ENCODE peak calls at places on chromosomes 2 and 18, in four cellular contexts. Z, P, V and R are unnamed samples.

GRCh38 chr2:100755441-100755840 is 64.5 kb upstream of the NPAS2 start:
- DNase-seq in Z (no peak), P (no peak), V (no peak), R (no peak)

GRCh38 chr2:127670957-127671290 is 4.4 kb downstream of the LIMS2 start:
- DNase-seq in Z (no peak), P (no peak), V (no peak), R (no peak)

GRCh38 chr18:36089001-36089400 is 21.6 kb upstream of the RPRD1A start:
- DNase-seq in Z (no peak), P (no peak), V (no peak), R (no peak)

GRCh38 chr2:41711736-41712135 is 336.1 kb upstream of the PKDCC start:
- DNase-seq in Z (no peak), P (no peak), V (no peak), R (no peak)

GRCh38 chr2:136032192-136032591 is 46.8 kb upstream of the DARS1 start:
- DNase-seq in Z (no peak), P (no peak), V (no peak), R (no peak)

GRCh38 chr2:75309596-75310290 is 110.4 kb upstream of the TACR1 start:
- DNase-seq in Z (peak), P (peak), V (no peak), R (peak)

GRCh38 chr2:65018141-65018582 is 29.0 kb downstream of the SLC1A4 start:
- DNase-seq in Z (no peak), P (no peak), V (no peak), R (no peak)

GRCh38 chr2:237932731-237933131 is 34.1 kb upstream of the UBE2F start:
- DNase-seq in Z (no peak), P (peak), V (no peak), R (peak)

GRCh38 chr18:10023853-10024638 is 110.2 kb downstream of the VAPA start:
- DNase-seq in Z (no peak), P (no peak), V (no peak), R (no peak)

GRCh38 chr2:236359426-236359825 is 95.2 kb upstream of the ASB18 start:
- DNase-seq in Z (no peak), P (no peak), V (no peak), R (no peak)

GRCh38 chr2:163709270-163709669 is 26.5 kb downstream of the FIGN start:
- DNase-seq in Z (no peak), P (no peak), V (no peak), R (no peak)

GRCh38 chr2:149931486-149931885 is 343.9 kb upstream of the MMADHC start:
- DNase-seq in Z (no peak), P (no peak), V (no peak), R (no peak)

GRCh38 chr2:11422901-11423435 is 43.0 kb downstream of the E2F6 start:
- DNase-seq in Z (no peak), P (no peak), V (no peak), R (no peak)

GRCh38 chr18:61942072-61942471 is 49.3 kb upstream of the RNF152 start:
- DNase-seq in Z (peak), P (no peak), V (no peak), R (no peak)

GRCh38 chr2:223459328-223459939 is 142.7 kb downstream of the SCG2 start:
- DNase-seq in Z (peak), P (peak), V (no peak), R (peak)

GRCh38 chr2:235106874-235107639 is 155.2 kb downstream of the SH3BP4 start:
- DNase-seq in Z (peak), P (peak), V (peak), R (peak)

GRCh38 chr18:79863161-79863945 is 65.6 kb downstream of the KCNG2 start:
- DNase-seq in Z (no peak), P (no peak), V (no peak), R (no peak)

GRCh38 chr2:76678358-76679024 is 843.7 kb downstream of the LRRTM4 start:
- DNase-seq in Z (no peak), P (no peak), V (no peak), R (no peak)

GRCh38 chr2:219060821-219061791 is at the start of gene IHH:
- DNase-seq in Z (no peak), P (peak), V (peak), R (no peak)

GRCh38 chr2:106147665-106148064 is 46.4 kb downstream of the UXS1 start:
- DNase-seq in Z (no peak), P (no peak), V (no peak), R (no peak)

GRCh38 chr2:106165556-106165955 is 28.5 kb downstream of the UXS1 start:
- DNase-seq in Z (no peak), P (no peak), V (no peak), R (no peak)

GRCh38 chr2:8487461-8487932 is 194.4 kb upstream of the ID2 start:
- DNase-seq in Z (no peak), P (no peak), V (no peak), R (no peak)

GRCh38 chr2:113848758-113849460 is 41.0 kb upstream of the ACTR3 start:
- DNase-seq in Z (no peak), P (no peak), V (no peak), R (peak)

GRCh38 chr2:85787282-85787980 is 33.6 kb downstream of the ATOH8 start:
- DNase-seq in Z (no peak), P (no peak), V (no peak), R (no peak)

GRCh38 chr2:16625759-16626158 is 39.9 kb downstream of the CYRIA start:
- DNase-seq in Z (no peak), P (no peak), V (no peak), R (no peak)

GRCh38 chr2:106189325-106189724 is 4.8 kb downstream of the UXS1 start:
- DNase-seq in Z (no peak), P (no peak), V (no peak), R (no peak)

GRCh38 chr2:78065366-78065765 is 543.2 kb upstream of the LRRTM4 start:
- DNase-seq in Z (no peak), P (no peak), V (no peak), R (no peak)

GRCh38 chr18:59008302-59008974 is 131.2 kb upstream of the SEC11C start:
- DNase-seq in Z (peak), P (peak), V (no peak), R (peak)

GRCh38 chr2:159807183-159808037 is 9.4 kb upstream of the CD302 start:
- DNase-seq in Z (peak), P (peak), V (peak), R (peak)

GRCh38 chr2:235027558-235028214 is 75.9 kb downstream of the SH3BP4 start:
- DNase-seq in Z (peak), P (peak), V (no peak), R (peak)

GRCh38 chr2:204695506-204695905 is 150.2 kb downstream of the PARD3B start:
- DNase-seq in Z (no peak), P (peak), V (no peak), R (peak)

GRCh38 chr2:8605350-8606065 is 76.3 kb upstream of the ID2 start:
- DNase-seq in Z (peak), P (peak), V (no peak), R (peak)

GRCh38 chr2:204722207-204722606 is 176.9 kb downstream of the PARD3B start:
- DNase-seq in Z (no peak), P (no peak), V (no peak), R (no peak)